ENCODE peak calls at places on chromosome 22, in nine cellular contexts. Z, B, P, A, V, Q, U, C and Y are unnamed samples.

GRCh38 chr22:37848587-37849088 is 581 bp upstream of the EIF3L start:
- DNase-seq in U (no peak), A (no peak), B (no peak), P (peak; percentile 18), Q (no peak), Z (peak; percentile 31), V (no peak), C (no peak), Y (no peak)

GRCh38 chr22:23424031-23424430 is 156.1 kb downstream of the IGLL1 start:
- DNase-seq in Q (no peak), V (no peak), U (no peak), Z (no peak), P (no peak), B (no peak), A (no peak), C (no peak), Y (no peak)

GRCh38 chr22:29065468-29066190 is 4.0 kb upstream of the C22orf31 start:
- DNase-seq in U (no peak), Q (no peak), C (no peak), A (no peak), Z (no peak), B (no peak), V (no peak), P (no peak), Y (no peak)

GRCh38 chr22:17518379-17518778 is 44.9 kb upstream of the SLC25A18 start:
- DNase-seq in Q (no peak), C (no peak), B (no peak), A (no peak), U (no peak), V (no peak), Z (no peak), P (no peak), Y (no peak)

GRCh38 chr22:46063861-46064235 is 86.5 kb upstream of the PPARA start:
- DNase-seq in B (peak; percentile 6), V (no peak), P (peak; percentile 36), Z (no peak), C (no peak), U (peak; percentile 66), Q (peak; percentile 43), A (no peak), Y (no peak)

GRCh38 chr22:38745676-38746460 is 9.9 kb downstream of the SUN2 start:
- DNase-seq in Z (no peak), U (no peak), A (no peak), P (no peak), V (no peak), C (no peak), B (no peak), Q (no peak), Y (no peak)

GRCh38 chr22:38734203-38735100 is 21.3 kb downstream of the SUN2 start:
- DNase-seq in C (no peak), Z (no peak), B (no peak), V (no peak), A (no peak), Q (peak; percentile 72), U (no peak), P (no peak), Y (no peak)

GRCh38 chr22:46941958-46942815 is 179.7 kb downstream of the TBC1D22A start:
- DNase-seq in V (no peak), C (no peak), U (no peak), B (no peak), Z (no peak), Q (no peak), A (no peak), P (no peak), Y (no peak)

GRCh38 chr22:37991738-37992442 is 7.5 kb upstream of the SOX10 start:
- DNase-seq in Q (no peak), P (no peak), C (no peak), A (no peak), U (no peak), V (no peak), B (no peak), Z (no peak), Y (no peak)

GRCh38 chr22:22371031-22371541 is 126.5 kb downstream of the VPREB1 start:
- DNase-seq in V (no peak), C (no peak), Q (no peak), A (no peak), Z (no peak), P (no peak), U (no peak), B (peak; percentile 34), Y (no peak)
- TF ChIP-seq CTCF in V (no peak), C (no peak), Q (no peak), A (no peak), Z (peak; percentile 51), P (no peak), U (no peak), B (no peak), Y (no peak)

GRCh38 chr22:20526628-20527355 is 19.4 kb downstream of the MED15 start:
- DNase-seq in U (no peak), P (peak; percentile 57), Z (no peak), V (no peak), Q (no peak), B (no peak), A (no peak), C (no peak), Y (no peak)
- TF ChIP-seq CTCF in U (no peak), P (peak; percentile 26), Z (no peak), V (no peak), Q (no peak), B (no peak), A (no peak), C (no peak), Y (no peak)

GRCh38 chr22:36406721-36407120 is 19.0 kb upstream of the MYH9 start:
- DNase-seq in B (peak; percentile 45), U (no peak), C (no peak), Z (no peak), A (no peak), Q (no peak), V (no peak), P (no peak), Y (no peak)

GRCh38 chr22:36411589-36412258 is 24.0 kb upstream of the MYH9 start:
- DNase-seq in Q (peak; percentile 87), Z (no peak), V (no peak), B (no peak), C (no peak), U (no peak), P (no peak), A (peak; percentile 36), Y (no peak)

GRCh38 chr22:36413022-36413770 is 25.4 kb upstream of the MYH9 start:
- DNase-seq in A (no peak), V (no peak), U (no peak), C (no peak), Q (peak; percentile 74), Z (no peak), P (no peak), B (peak; percentile 83), Y (no peak)

GRCh38 chr22:36409067-36409466 is 21.3 kb upstream of the MYH9 start:
- DNase-seq in U (no peak), B (no peak), V (no peak), Q (no peak), A (no peak), P (no peak), C (no peak), Z (no peak), Y (no peak)

GRCh38 chr22:36409911-36410756 is 22.4 kb upstream of the MYH9 start:
- DNase-seq in V (peak; percentile 96), C (no peak), Z (peak; percentile 96), B (peak; percentile 97), Q (peak; percentile 97), A (peak; percentile 79), P (peak; percentile 97), U (peak; percentile 82), Y (peak; percentile 74)
- TF ChIP-seq CTCF in V (no peak), C (no peak), Z (peak; percentile 29), B (no peak), Q (peak; percentile 57), A (no peak), P (no peak), U (no peak), Y (no peak)

GRCh38 chr22:33400891-33401290 is 342.7 kb upstream of the SYN3 start:
- DNase-seq in V (no peak), Z (no peak), U (no peak), P (no peak), Q (no peak), B (no peak), C (no peak), A (no peak), Y (no peak)
- TF ChIP-seq CTCF in V (no peak), Z (no peak), U (no peak), P (no peak), Q (no peak), B (no peak), C (no peak), A (no peak), Y (no peak)

DNA sequence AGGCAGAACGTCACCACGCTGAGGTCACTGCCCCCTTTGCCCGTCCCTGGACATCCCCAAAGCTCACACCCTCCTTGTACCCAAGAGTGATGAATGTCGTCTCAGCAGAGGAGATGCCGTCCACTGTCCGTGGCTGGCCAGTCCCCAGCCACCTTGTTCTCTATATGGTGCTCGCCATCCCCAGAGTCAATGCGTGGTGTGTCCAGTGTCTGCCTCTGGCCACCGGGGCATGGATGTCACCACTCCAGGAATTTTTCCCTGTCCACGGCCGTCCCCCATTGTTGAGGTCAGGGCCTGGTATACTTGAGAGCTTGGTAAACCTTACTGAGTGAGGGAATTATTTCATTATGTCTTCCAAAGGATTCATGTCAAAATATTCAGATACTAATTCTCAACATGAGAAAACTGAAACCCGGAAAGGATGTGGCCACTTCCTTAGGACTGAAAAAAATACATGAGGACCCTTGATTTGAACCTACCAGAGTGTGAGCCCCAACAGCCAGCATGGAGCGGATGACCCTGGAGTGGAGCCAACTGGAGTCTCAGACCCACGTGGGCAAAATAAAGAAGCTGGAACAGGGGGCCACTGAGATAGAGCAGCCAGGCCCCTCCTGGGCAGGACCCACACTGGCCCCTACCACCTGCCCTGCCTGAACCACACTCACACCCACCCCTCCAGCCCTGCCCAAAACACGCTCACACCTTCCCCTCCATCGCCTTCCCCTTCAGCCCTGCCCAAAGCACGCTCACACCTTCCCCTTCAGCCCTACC is 376.4 kb downstream of the BRD1 start:
- DNase-seq in P (no peak), V (no peak), A (no peak), Z (no peak), B (no peak), Q (peak; percentile 21), C (no peak), U (no peak), Y (no peak)
- TF ChIP-seq CTCF in P (no peak), V (no peak), A (no peak), Z (no peak), B (no peak), Q (no peak), C (no peak), U (no peak), Y (no peak)